ENCODE peak calls at places on chromosomes 4 and X, in six cellular contexts. W, S, Q, D, J and T are unnamed samples.

GRCh38 chr4:180521181-180521580 is 1722.0 kb upstream of the TENM3 start:
- DNase-seq in W (no peak), S (no peak), Q (peak; percentile 7), D (no peak), J (no peak), T (no peak)

GRCh38 chr4:21806991-21807390 is 141.6 kb downstream of the KCNIP4 start:
- DNase-seq in W (no peak), S (no peak), Q (no peak), D (no peak), J (no peak), T (no peak)

GRCh38 chr4:183905081-183905592 is at the start of gene STOX2:
- DNase-seq in W (peak; percentile 61), S (no peak), Q (peak; percentile 7), D (peak; percentile 58), J (no peak), T (peak; percentile 79)

GRCh38 chr4:88818650-88819470 is 121.2 kb upstream of the NAP1L5 start:
- DNase-seq in W (peak; percentile 5), S (peak; percentile 27), Q (peak; percentile 33), D (peak; percentile 12), J (peak; percentile 25), T (peak; percentile 14)

GRCh38 chr4:87060957-87061356 is 126.1 kb downstream of the AFF1 start:
- DNase-seq in W (no peak), S (no peak), Q (peak; percentile 73), D (no peak), J (no peak), T (no peak)

GRCh38 chr4:168265327-168265726 is 53.2 kb downstream of the DDX60 start:
- DNase-seq in W (no peak), S (no peak), Q (no peak), D (no peak), J (no peak), T (no peak)

GRCh38 chr4:3340703-3341088 is 47.9 kb downstream of the RGS12 start:
- DNase-seq in W (no peak), S (peak; percentile 6), Q (no peak), D (no peak), J (no peak), T (no peak)

GRCh38 chr4:14339715-14340114 is 662.6 kb upstream of the CPEB2 start:
- DNase-seq in W (no peak), S (no peak), Q (no peak), D (no peak), J (no peak), T (no peak)

GRCh38 chr4:152148057-152148456 is 387.2 kb upstream of the GATB start:
- DNase-seq in W (no peak), S (no peak), Q (no peak), D (no peak), J (no peak), T (no peak)

GRCh38 chr4:155604718-155605601 is 61.7 kb upstream of the GUCY1A1 start:
- DNase-seq in W (no peak), S (no peak), Q (peak; percentile 86), D (no peak), J (no peak), T (no peak)

GRCh38 chr4:105058177-105058812 is 88.4 kb upstream of the TET2 start:
- DNase-seq in W (no peak), S (no peak), Q (peak; percentile 83), D (no peak), J (no peak), T (no peak)

GRCh38 chr4:32022071-32022470 is 1301.9 kb downstream of the PCDH7 start:
- DNase-seq in W (no peak), S (no peak), Q (no peak), D (no peak), J (no peak), T (no peak)

GRCh38 chrX:78659955-78660354 is 827 bp upstream of the RTL3 start:
- DNase-seq in W (no peak), S (no peak), Q (peak; percentile 58), D (no peak), J (no peak), T (no peak)

GRCh38 chr4:41611881-41612871 is 74.2 kb downstream of the LIMCH1 start:
- DNase-seq in W (peak; percentile 42), S (no peak), Q (peak; percentile 41), D (no peak), J (no peak), T (peak; percentile 45)

GRCh38 chr4:2322801-2323200 is 60.9 kb upstream of the MXD4 start:
- DNase-seq in W (no peak), S (no peak), Q (peak; percentile 75), D (no peak), J (no peak), T (no peak)

GRCh38 chr4:54657556-54658313 is at the start of gene KIT:
- DNase-seq in W (no peak), S (no peak), Q (peak; percentile 4), D (peak; percentile 17), J (peak; percentile 14), T (peak; percentile 50)

GRCh38 chr4:75675004-75675531 is 1.9 kb upstream of the G3BP2 start:
- DNase-seq in W (no peak), S (no peak), Q (peak; percentile 73), D (no peak), J (no peak), T (no peak)

GRCh38 chrX:39822133-39822748 is 275.5 kb downstream of the BCOR start:
- DNase-seq in W (no peak), S (no peak), Q (no peak), D (no peak), J (no peak), T (no peak)

GRCh38 chr4:137370206-137370633 is 162.1 kb downstream of the PCDH18 start:
- DNase-seq in W (no peak), S (no peak), Q (no peak), D (no peak), J (no peak), T (no peak)

GRCh38 chr4:55396305-55397023 is 707 bp downstream of the TMEM165 start:
- DNase-seq in W (no peak), S (no peak), Q (peak; percentile 38), D (peak; percentile 9), J (peak; percentile 16), T (peak; percentile 31)

GRCh38 chr4:163343604-163344146 is at the start of gene NPY5R:
- DNase-seq in W (no peak), S (no peak), Q (no peak), D (no peak), J (no peak), T (no peak)

GRCh38 chr4:158722291-158722916 is 792 bp downstream of the PPID start:
- DNase-seq in W (no peak), S (no peak), Q (peak; percentile 31), D (peak; percentile 5), J (no peak), T (peak; percentile 13)

GRCh38 chr4:121998024-121998423 is 46.2 kb upstream of the TRPC3 start:
- DNase-seq in W (no peak), S (no peak), Q (no peak), D (no peak), J (no peak), T (no peak)

GRCh38 chr4:40833212-40833611 is 83.5 kb downstream of the NSUN7 start:
- DNase-seq in W (no peak), S (no peak), Q (no peak), D (no peak), J (no peak), T (no peak)

GRCh38 chr4:3372933-3373465 is 68.8 kb upstream of the HGFAC start:
- DNase-seq in W (no peak), S (peak; percentile 56), Q (no peak), D (peak; percentile 92), J (no peak), T (no peak)

GRCh38 chr4:109998867-109999303 is 86.2 kb downstream of the EGF start:
- DNase-seq in W (no peak), S (peak; percentile 20), Q (peak; percentile 55), D (peak; percentile 34), J (no peak), T (no peak)

GRCh38 chrX:9171841-9172240 is 137.9 kb upstream of the FAM9B start:
- DNase-seq in W (no peak), S (no peak), Q (peak; percentile 80), D (no peak), J (no peak), T (no peak)

GRCh38 chrX:47278684-47279083 is 45.9 kb downstream of the USP11 start:
- DNase-seq in W (no peak), S (no peak), Q (peak; percentile 5), D (no peak), J (no peak), T (no peak)

GRCh38 chr4:42411803-42412202 is 14.5 kb downstream of the SHISA3 start:
- DNase-seq in W (no peak), S (no peak), Q (no peak), D (no peak), J (no peak), T (no peak)

GRCh38 chr4:78464265-78464664 is 87.3 kb upstream of the ANXA3 start:
- DNase-seq in W (no peak), S (no peak), Q (no peak), D (no peak), J (no peak), T (no peak)

GRCh38 chr4:156475322-156475721 is 496.3 kb downstream of the PDGFC start:
- DNase-seq in W (no peak), S (no peak), Q (peak; percentile 69), D (no peak), J (no peak), T (no peak)

GRCh38 chr4:7059673-7060072 is 8.2 kb downstream of the GRPEL1 start:
- DNase-seq in W (no peak), S (no peak), Q (no peak), D (peak; percentile 98), J (no peak), T (no peak)

GRCh38 chr4:6955261-6955911 is 45.8 kb downstream of the TBC1D14 start:
- DNase-seq in W (no peak), S (no peak), Q (no peak), D (no peak), J (no peak), T (no peak)

GRCh38 chr4:22962186-22962786 is 269.5 kb downstream of the GBA3 start:
- DNase-seq in W (no peak), S (no peak), Q (peak; percentile 35), D (peak; percentile 4), J (no peak), T (no peak)

GRCh38 chr4:24137963-24138601 is 248.2 kb upstream of the PPARGC1A start:
- DNase-seq in W (no peak), S (no peak), Q (no peak), D (no peak), J (no peak), T (no peak)

GRCh38 chr4:41390661-41391060 is 133.9 kb downstream of the UCHL1 start:
- DNase-seq in W (no peak), S (no peak), Q (no peak), D (no peak), J (no peak), T (no peak)

GRCh38 chrX:40470830-40471429 is 109.8 kb upstream of the ATP6AP2 start:
- DNase-seq in W (no peak), S (no peak), Q (peak; percentile 19), D (no peak), J (no peak), T (no peak)